ENCODE peak calls at places on chromosomes 6 and 20, in five cellular contexts. L is cardiac muscle cell; U is OCI-LY7; X is CD8-positive, alpha-beta T cell; M is PC-9. Q is an unnamed sample.

GRCh38 chr20:34575271-34575670 is 16.8 kb downstream of the MAP1LC3A start:
- DNase-seq in L (no peak), U (no peak), M (no peak), X (peak; percentile 34), Q (no peak)

GRCh38 chr6:145551164-145551563 is 184.2 kb downstream of the EPM2A start:
- DNase-seq in X (no peak), L (no peak), M (no peak), U (no peak), Q (no peak)

GRCh38 chr6:45388328-45388727 is 10.6 kb upstream of the SUPT3H start:
- DNase-seq in L (no peak), M (peak; percentile 38), X (no peak), U (no peak), Q (no peak)

GRCh38 chr6:15207923-15208322 is 37.9 kb upstream of the JARID2 start:
- DNase-seq in L (no peak), M (no peak), X (no peak), U (no peak), Q (no peak)

GRCh38 chr6:26019261-26019845 is 56.8 kb downstream of the TRIM38 start:
- DNase-seq in U (no peak), L (no peak), X (no peak), M (no peak), Q (no peak)

GRCh38 chr6:135568366-135568765 is 70.8 kb upstream of the AHI1 start:
- DNase-seq in L (no peak), M (no peak), X (no peak), U (no peak), Q (no peak)

GRCh38 chr6:34273242-34273805 is 24.5 kb upstream of the SMIM29 start:
- DNase-seq in U (peak; percentile 31), M (no peak), L (peak; percentile 55), X (no peak), Q (no peak)

GRCh38 chr6:148513145-148514071 is 170.8 kb downstream of the SASH1 start:
- DNase-seq in U (no peak), X (no peak), M (no peak), L (no peak), Q (no peak)

GRCh38 chr20:38893485-38894090 is 32.6 kb upstream of the FAM83D start:
- DNase-seq in M (peak; percentile 74), L (peak; percentile 77), X (peak; percentile 91), U (peak; percentile 81), Q (peak; percentile 73)

GRCh38 chr20:58719258-58719657 is 26.7 kb downstream of the NPEPL1 start:
- DNase-seq in M (no peak), U (no peak), X (no peak), L (no peak), Q (no peak)

GRCh38 chr6:96931198-96931597 is 6.7 kb downstream of the KLHL32 start:
- DNase-seq in U (no peak), L (no peak), M (no peak), X (no peak), Q (no peak)

GRCh38 chr6:43873806-43874714 is 104.0 kb downstream of the VEGFA start:
- DNase-seq in M (peak; percentile 75), U (no peak), X (no peak), L (no peak), Q (no peak)

GRCh38 chr6:15523679-15524630 is 138.9 kb downstream of the DTNBP1 start:
- DNase-seq in U (no peak), M (no peak), X (no peak), L (no peak), Q (no peak)

GRCh38 chr20:63856111-63856511 is 5.2 kb upstream of the ABHD16B start:
- DNase-seq in U (no peak), M (no peak), L (no peak), X (no peak), Q (no peak)

GRCh38 chr20:35899064-35899463 is 55.2 kb downstream of the SCAND1 start:
- DNase-seq in U (no peak), M (no peak), L (no peak), X (no peak), Q (no peak)

DNA sequence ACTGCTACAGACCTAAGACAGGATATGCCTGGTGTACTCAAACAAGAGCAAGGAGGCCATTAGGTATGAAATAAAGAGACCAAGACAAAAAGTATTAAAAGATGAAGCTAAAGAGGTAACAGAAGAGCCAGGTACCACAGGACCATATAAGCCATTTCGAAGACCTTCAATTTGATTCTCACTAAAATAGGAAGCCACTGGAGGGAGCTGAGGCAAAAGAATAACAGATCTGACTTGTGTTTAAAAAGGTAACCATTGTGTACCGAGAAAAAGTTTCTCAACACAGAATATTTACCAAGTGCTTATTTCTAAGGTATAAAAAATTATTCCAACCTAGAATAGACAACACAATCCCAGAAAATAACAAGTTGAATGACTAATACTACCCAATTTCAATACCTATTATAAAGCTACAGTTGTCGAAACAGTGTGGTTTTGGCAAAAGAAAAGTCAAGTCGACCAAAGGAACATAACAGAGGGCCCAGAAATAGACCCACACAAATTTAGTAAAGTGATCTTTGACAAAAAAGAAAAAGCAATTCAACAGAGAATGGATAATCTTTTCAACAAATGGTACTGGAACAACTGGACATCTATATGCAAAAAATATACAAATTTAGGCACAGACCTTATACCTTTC is 125.3 kb upstream of the DST start:
- DNase-seq in L (no peak), X (no peak), M (no peak), U (no peak), Q (no peak)
- H3K27ac ChIP-seq in L (no peak overlapping the region), X (no peak overlapping the region), M (no peak overlapping the region), U (no peak overlapping the region), Q (no peak overlapping the region)

GRCh38 chr20:7500362-7500761 is 439.9 kb downstream of the HAO1 start:
- DNase-seq in X (no peak), M (no peak), U (no peak), L (no peak), Q (no peak)

GRCh38 chr20:7493311-7493710 is 446.9 kb downstream of the HAO1 start:
- DNase-seq in U (no peak), L (no peak), X (no peak), M (no peak), Q (no peak)

GRCh38 chr20:7497985-7498384 is 442.3 kb downstream of the HAO1 start:
- DNase-seq in M (no peak), X (no peak), U (no peak), L (no peak), Q (no peak)

GRCh38 chr20:7499201-7499600 is 441.1 kb downstream of the HAO1 start:
- DNase-seq in M (no peak), X (no peak), L (no peak), U (no peak), Q (no peak)

DNA sequence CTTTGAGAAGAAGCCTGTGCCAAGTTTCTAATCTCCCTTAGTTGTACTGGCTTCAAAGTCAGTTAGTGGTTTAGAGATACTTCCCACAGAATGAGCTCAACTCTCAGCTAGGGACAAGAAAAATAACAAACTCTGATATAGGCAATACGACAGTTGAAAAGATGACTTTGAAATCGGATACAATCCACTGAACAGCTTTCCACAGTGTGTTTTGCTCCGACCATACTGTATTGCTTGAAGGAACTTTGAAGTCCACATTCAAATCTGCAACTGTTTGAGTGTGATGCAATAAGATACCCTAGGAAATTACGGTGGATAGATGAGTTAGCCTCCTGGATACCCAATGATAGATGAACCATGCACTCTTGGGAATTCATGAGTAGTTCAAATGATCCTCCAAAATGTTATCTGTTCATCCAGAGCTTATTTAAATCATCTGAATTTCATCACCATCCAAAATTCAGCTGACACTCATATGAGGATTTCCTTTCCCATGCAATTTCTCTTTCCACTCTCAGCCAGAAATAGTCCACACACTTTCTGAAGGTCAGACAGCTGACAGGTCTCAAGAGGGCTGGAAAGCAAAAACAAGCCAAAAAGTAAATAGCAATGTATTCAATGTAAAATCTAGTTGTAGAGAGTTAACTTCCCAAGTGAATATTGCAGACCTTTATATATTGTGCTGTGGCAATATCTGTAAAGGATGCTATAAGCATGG is 443.7 kb downstream of the HAO1 start:
- DNase-seq in L (no peak), U (no peak), M (no peak), X (no peak), Q (no peak)
- H3K27ac ChIP-seq in L (no peak overlapping the region), U (no peak overlapping the region), M (no peak overlapping the region), X (no peak overlapping the region), Q (no peak overlapping the region)

GRCh38 chr6:47479156-47479541 is 1.6 kb downstream of the CD2AP start:
- DNase-seq in X (no peak), M (no peak), L (no peak), U (peak; percentile 55), Q (no peak)
- H3K27ac ChIP-seq in X (no peak overlapping the region), M (peak overlapping the region; percentile 97), L (peak overlapping the region; percentile 90), U (peak overlapping the region; percentile 97), Q (no peak overlapping the region)

GRCh38 chr6:41023114-41023513 is 15.9 kb downstream of the UNC5CL start:
- DNase-seq in U (no peak), X (no peak), L (no peak), M (no peak), Q (no peak)
- H3K27ac ChIP-seq in U (no peak overlapping the region), X (no peak overlapping the region), L (no peak overlapping the region), M (no peak overlapping the region), Q (no peak overlapping the region)

GRCh38 chr6:167643223-167643622 is 183.5 kb upstream of the AFDN start:
- DNase-seq in L (no peak), U (no peak), M (no peak), X (no peak), Q (no peak)
- H3K27ac ChIP-seq in L (no peak overlapping the region), U (no peak overlapping the region), M (no peak overlapping the region), X (no peak overlapping the region), Q (no peak overlapping the region)

GRCh38 chr6:126919947-126920346 is 198.5 kb upstream of the RSPO3 start:
- DNase-seq in M (no peak), X (no peak), L (no peak), U (no peak), Q (no peak)
- H3K27ac ChIP-seq in M (no peak overlapping the region), X (no peak overlapping the region), L (no peak overlapping the region), U (no peak overlapping the region), Q (no peak overlapping the region)

DNA sequence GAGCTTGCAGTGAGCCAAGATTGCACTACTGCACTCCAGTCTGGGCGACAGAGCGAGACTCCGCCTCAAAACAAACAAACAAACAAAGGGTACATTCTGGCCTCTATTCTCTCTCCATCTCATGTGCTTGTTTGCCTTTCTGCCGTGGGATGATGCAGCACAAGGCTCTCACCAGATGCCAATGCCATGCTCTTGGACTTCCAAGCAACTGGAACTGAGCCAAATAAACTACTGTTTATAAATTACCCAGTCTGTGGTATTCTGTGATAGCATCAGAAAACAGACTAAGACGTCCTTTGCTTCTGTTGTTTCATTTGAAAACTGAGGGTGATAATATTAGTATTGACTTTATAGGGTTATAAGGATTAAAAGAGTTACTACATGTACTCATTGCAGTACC is 3.6 kb upstream of the BRD2 start:
- DNase-seq in L (no peak), U (no peak), X (no peak), M (no peak), Q (no peak)
- H3K27ac ChIP-seq in L (no peak overlapping the region), U (no peak overlapping the region), X (no peak overlapping the region), M (no peak overlapping the region), Q (no peak overlapping the region)

DNA sequence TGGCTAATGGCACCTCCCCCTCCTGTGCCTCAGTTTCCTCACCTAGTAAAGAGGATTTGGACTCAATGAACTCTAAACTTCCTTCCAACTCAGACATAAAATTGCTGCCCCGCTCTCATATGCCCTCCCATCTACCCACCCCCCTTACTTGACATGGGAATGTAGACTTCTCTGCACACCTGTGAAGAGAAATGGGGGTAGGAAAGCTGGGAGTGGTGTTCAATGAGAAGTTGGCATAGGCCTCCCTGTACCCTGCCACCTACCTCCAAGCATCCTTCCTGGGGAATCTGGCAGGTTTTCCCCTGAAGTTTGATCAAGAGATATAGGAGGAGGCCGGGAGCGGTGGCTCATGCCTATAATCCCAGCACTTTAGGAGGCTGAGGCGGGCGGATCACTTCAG is 3.9 kb upstream of the POU5F1 start:
- DNase-seq in U (no peak), M (no peak), L (no peak), X (no peak), Q (no peak)
- H3K27ac ChIP-seq in U (no peak overlapping the region), M (no peak overlapping the region), L (no peak overlapping the region), X (no peak overlapping the region), Q (no peak overlapping the region)